ENCODE peak calls at places on chromosomes 6 and 20, in eight cellular contexts. J is body of pancreas; E is spleen; W is CD8-positive, alpha-beta T cell; L is heart left ventricle; T is HCT116; U is cardiac muscle cell; C is testis. F is an unnamed sample.

GRCh38 chr6:169689247-169689646 is 12.6 kb downstream of the WDR27 start:
- DNase-seq in J (no peak), E (no peak), W (no peak), L (no peak), T (no peak), U (peak), C (no peak), F (no peak)

GRCh38 chr6:21800948-21801438 is 207.4 kb downstream of the SOX4 start:
- DNase-seq in J (peak), E (no peak), W (no peak), L (no peak), T (no peak), U (no peak), C (no peak), F (no peak)

GRCh38 chr20:19259182-19259591 is 46.7 kb downstream of the SLC24A3 start:
- DNase-seq in J (no peak), E (no peak), W (no peak), L (no peak), T (no peak), U (no peak), C (no peak), F (no peak)

GRCh38 chr6:169251822-169252804 is 1.5 kb downstream of the THBS2 start:
- DNase-seq in J (no peak), E (peak), W (no peak), L (no peak), T (no peak), U (no peak), C (no peak), F (no peak)

GRCh38 chr20:16771204-16771603 is 23.0 kb downstream of the OTOR start:
- DNase-seq in J (no peak), E (no peak), W (no peak), L (no peak), T (no peak), U (no peak), C (no peak), F (no peak)

GRCh38 chr6:48754631-48755030 is 643.6 kb upstream of the PTCHD4 start:
- DNase-seq in J (no peak), E (no peak), W (no peak), L (no peak), T (no peak), U (no peak), C (no peak), F (no peak)

GRCh38 chr6:111841822-111842221 is 31.4 kb downstream of the FYN start:
- DNase-seq in J (peak), E (peak), W (no peak), L (peak), T (no peak), U (peak), C (no peak), F (no peak)

GRCh38 chr6:28506807-28507475 is 8.7 kb downstream of the GPX6 start:
- DNase-seq in J (no peak), E (no peak), W (no peak), L (no peak), T (no peak), U (no peak), C (no peak), F (peak)

GRCh38 chr6:83119742-83120300 is 52.4 kb downstream of the DOP1A start:
- DNase-seq in J (no peak), E (no peak), W (no peak), L (no peak), T (no peak), U (peak), C (no peak), F (no peak)

GRCh38 chr6:139990287-139990686 is 615.8 kb upstream of the CITED2 start:
- DNase-seq in J (no peak), E (no peak), W (no peak), L (no peak), T (no peak), U (peak), C (no peak), F (no peak)

GRCh38 chr20:52001999-52002666 is 189.4 kb downstream of the ZFP64 start:
- DNase-seq in J (no peak), E (no peak), W (no peak), L (no peak), T (peak), U (peak), C (no peak), F (no peak)

GRCh38 chr6:27178860-27179259 is 68.6 kb upstream of the PRSS16 start:
- DNase-seq in J (no peak), E (no peak), W (no peak), L (no peak), T (no peak), U (peak), C (no peak), F (no peak)
- H3K27ac ChIP-seq in J (no peak), E (no peak), W (no peak), L (no peak), T (no peak), U (no peak), C (no peak), F (no peak)

DNA sequence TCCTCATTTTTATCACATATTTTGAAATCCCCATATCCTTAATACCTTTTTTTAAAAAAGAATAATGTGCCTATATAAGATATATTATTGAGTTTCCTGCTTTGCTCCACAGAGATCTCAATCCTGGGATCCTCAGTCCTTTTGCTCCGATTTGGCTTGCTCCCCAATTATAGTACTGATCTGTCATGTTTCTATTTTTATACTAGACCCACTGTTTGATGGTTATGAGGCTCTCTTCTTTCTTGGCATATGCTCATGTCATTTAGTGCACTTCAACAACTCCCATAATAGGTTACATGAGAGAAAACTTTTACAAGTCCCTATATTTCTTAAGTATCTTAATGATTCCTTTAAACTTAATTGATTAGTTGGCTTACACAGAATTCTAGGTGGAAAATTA is 958.5 kb upstream of the EPHA7 start:
- DNase-seq in J (no peak), E (no peak), W (no peak), L (no peak), T (no peak), U (no peak), C (no peak), F (no peak)
- H3K27ac ChIP-seq in J (no peak), E (no peak), W (no peak), L (no peak), T (no peak), U (no peak), C (no peak), F (no peak)

DNA sequence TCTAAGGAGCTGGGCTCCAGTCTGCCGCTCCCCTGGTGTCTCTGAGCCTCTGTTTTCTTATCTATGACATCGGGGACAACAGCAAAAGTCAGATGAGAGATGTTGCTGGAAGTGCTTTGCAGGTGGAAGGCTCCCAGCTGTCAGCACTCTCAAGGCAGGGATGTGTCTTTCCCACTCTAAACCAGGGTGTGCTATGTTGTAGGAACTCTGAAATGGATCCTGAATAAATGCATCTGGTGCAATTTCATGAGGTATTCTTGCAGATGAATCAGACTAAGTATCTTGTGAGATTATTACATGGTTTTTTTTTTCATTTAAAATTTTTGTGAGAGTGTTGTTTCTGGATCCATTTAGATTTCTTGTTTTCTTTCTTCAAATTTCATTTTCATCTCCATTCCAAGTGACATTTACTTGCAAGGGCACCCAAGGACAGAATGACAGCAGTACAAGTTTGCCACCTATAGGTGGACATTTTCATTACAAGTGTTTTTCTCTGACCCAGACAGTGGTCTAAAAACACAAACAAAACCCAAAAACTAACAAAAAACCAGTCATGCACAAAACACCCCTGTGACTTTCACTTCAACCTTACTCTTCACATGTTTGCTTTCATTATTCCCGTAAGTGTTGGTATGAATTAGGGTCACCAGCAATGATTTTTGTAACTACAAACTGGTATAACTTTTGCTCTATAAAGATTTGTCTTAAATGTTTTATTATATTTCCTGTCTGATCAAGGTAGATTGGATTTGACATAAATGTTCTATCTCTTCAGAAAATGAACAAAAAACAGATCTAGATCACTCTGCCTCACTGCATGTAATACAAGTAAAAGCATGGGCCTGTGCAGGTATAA is 14.7 kb upstream of the SIM1 start:
- DNase-seq in J (no peak), E (no peak), W (no peak), L (no peak), T (peak), U (peak), C (no peak), F (no peak)
- H3K27ac ChIP-seq in J (no peak), E (no peak), W (no peak), L (no peak), T (no peak), U (no peak), C (no peak), F (no peak)

DNA sequence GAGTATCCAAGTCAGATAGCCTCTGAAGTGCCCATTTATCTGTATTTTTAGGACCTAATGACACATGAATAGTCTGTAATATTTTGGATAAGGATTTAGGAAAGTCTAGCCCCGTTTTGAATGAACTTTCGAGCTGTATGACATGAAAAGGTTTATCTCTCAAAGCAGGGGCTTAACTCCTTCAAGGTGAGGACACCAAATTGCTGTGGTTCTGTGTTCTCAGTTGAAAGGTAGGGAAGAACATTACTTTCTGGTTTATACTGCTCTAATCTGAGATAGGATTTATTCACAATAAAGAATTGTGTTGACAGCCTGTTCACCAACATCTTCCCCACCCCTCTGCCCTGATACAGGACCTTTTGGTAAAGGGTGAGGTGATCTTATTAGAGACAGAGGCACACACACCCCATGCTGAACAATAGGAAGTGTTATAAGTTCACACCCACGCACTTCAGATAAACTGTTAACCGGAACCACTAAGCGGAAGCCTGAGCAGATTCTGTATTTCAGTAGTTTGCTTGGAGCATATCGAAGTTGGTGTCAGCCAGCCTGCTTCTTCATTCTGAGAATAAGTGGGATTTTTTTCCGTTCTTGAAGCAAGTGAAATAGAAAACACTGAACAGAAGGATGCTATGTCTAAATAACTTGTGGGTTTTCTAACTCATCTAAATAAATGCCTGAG is 223.3 kb downstream of the TMEM242 start:
- DNase-seq in J (peak), E (no peak), W (peak), L (no peak), T (no peak), U (peak), C (no peak), F (no peak)
- H3K27ac ChIP-seq in J (no peak), E (peak), W (peak), L (no peak), T (no peak), U (no peak), C (no peak), F (no peak)